ENCODE peak calls at places on chromosome 3, in four cellular contexts. One of them, this sample, is unnamed.

GRCh38 chr3:123884258-123884831 is at the start of gene MYLK:
- DNase-seq in IMR-90: peak; percentile 95
- DNase-seq in H9: peak; percentile 98
- DNase-seq in H1: peak; percentile 87
- DNase-seq in this sample: peak; percentile 98

GRCh38 chr3:74268753-74269152 is 345.7 kb downstream of the CNTN3 start:
- DNase-seq in IMR-90: peak; percentile 59
- DNase-seq in H9: no peak
- DNase-seq in H1: no peak
- DNase-seq in this sample: no peak

GRCh38 chr3:140834266-140835037 is 107.2 kb upstream of the SLC25A36 start:
- DNase-seq in IMR-90: no peak
- DNase-seq in H9: no peak
- DNase-seq in H1: no peak
- DNase-seq in this sample: peak; percentile 40

GRCh38 chr3:57982561-57983243 is 25.5 kb upstream of the FLNB start:
- DNase-seq in IMR-90: no peak
- DNase-seq in H9: no peak
- DNase-seq in H1: no peak
- DNase-seq in this sample: no peak

GRCh38 chr3:42612928-42613327 is 12.4 kb downstream of the NKTR start:
- DNase-seq in IMR-90: no peak
- DNase-seq in H9: no peak
- DNase-seq in H1: no peak
- DNase-seq in this sample: no peak

GRCh38 chr3:149466192-149466591 is 8.3 kb upstream of the TM4SF4 start:
- DNase-seq in IMR-90: peak; percentile 90
- DNase-seq in H9: no peak
- DNase-seq in H1: peak; percentile 7
- DNase-seq in this sample: peak; percentile 76

GRCh38 chr3:13463618-13464400 is 16.3 kb upstream of the HDAC11 start:
- DNase-seq in IMR-90: no peak
- DNase-seq in H9: no peak
- DNase-seq in H1: no peak
- DNase-seq in this sample: no peak

GRCh38 chr3:194396897-194397756 is 1.9 kb downstream of the GP5 start:
- DNase-seq in IMR-90: no peak
- DNase-seq in H9: peak; percentile 66
- DNase-seq in H1: no peak
- DNase-seq in this sample: no peak

GRCh38 chr3:111737712-111738097 is 121.4 kb upstream of the PHLDB2 start:
- DNase-seq in IMR-90: peak; percentile 98
- DNase-seq in H9: no peak
- DNase-seq in H1: no peak
- DNase-seq in this sample: no peak

GRCh38 chr3:33918357-33918756 is 119.9 kb downstream of the PDCD6IP start:
- DNase-seq in IMR-90: no peak
- DNase-seq in H9: no peak
- DNase-seq in H1: no peak
- DNase-seq in this sample: no peak

GRCh38 chr3:142723968-142724681 is at the start of gene TRPC1:
- DNase-seq in IMR-90: peak; percentile 69
- DNase-seq in H9: peak; percentile 91
- DNase-seq in H1: peak; percentile 65
- DNase-seq in this sample: peak; percentile 96

GRCh38 chr3:184235381-184236032 is 6.1 kb downstream of the VWA5B2 start:
- DNase-seq in IMR-90: no peak
- DNase-seq in H9: no peak
- DNase-seq in H1: no peak
- DNase-seq in this sample: no peak

GRCh38 chr3:108300103-108300849 is 3.9 kb downstream of the HHLA2 start:
- DNase-seq in IMR-90: no peak
- DNase-seq in H9: no peak
- DNase-seq in H1: no peak
- DNase-seq in this sample: no peak

GRCh38 chr3:27089063-27089462 is 280.1 kb downstream of the NEK10 start:
- DNase-seq in IMR-90: no peak
- DNase-seq in H9: no peak
- DNase-seq in H1: no peak
- DNase-seq in this sample: no peak

GRCh38 chr3:170690133-170690981 is 104.5 kb upstream of the SLC7A14 start:
- DNase-seq in IMR-90: peak; percentile 52
- DNase-seq in H9: peak; percentile 62
- DNase-seq in H1: no peak
- DNase-seq in this sample: peak; percentile 75

GRCh38 chr3:151460774-151461450 is at the start of gene IGSF10:
- DNase-seq in IMR-90: no peak
- DNase-seq in H9: peak; percentile 71
- DNase-seq in H1: no peak
- DNase-seq in this sample: no peak

GRCh38 chr3:14353486-14353885 is 48.9 kb upstream of the SLC6A6 start:
- DNase-seq in IMR-90: no peak
- DNase-seq in H9: peak; percentile 49
- DNase-seq in H1: no peak
- DNase-seq in this sample: peak; percentile 69

GRCh38 chr3:16881896-16882645 is 2.7 kb upstream of the PLCL2 start:
- DNase-seq in IMR-90: no peak
- DNase-seq in H9: no peak
- DNase-seq in H1: no peak
- DNase-seq in this sample: no peak

GRCh38 chr3:11407644-11408043 is 135.4 kb downstream of the ATG7 start:
- DNase-seq in IMR-90: no peak
- DNase-seq in H9: no peak
- DNase-seq in H1: no peak
- DNase-seq in this sample: peak; percentile 10

GRCh38 chr3:103127116-103127630 is 692.4 kb downstream of the ZPLD1 start:
- DNase-seq in IMR-90: no peak
- DNase-seq in H9: no peak
- DNase-seq in H1: no peak
- DNase-seq in this sample: no peak

GRCh38 chr3:58236527-58237237 is 910 bp upstream of the ABHD6 start:
- DNase-seq in IMR-90: no peak
- DNase-seq in H9: no peak
- DNase-seq in H1: no peak
- DNase-seq in this sample: peak; percentile 41

GRCh38 chr3:41991399-41991798 is 29.5 kb upstream of the ULK4 start:
- DNase-seq in IMR-90: no peak
- DNase-seq in H9: no peak
- DNase-seq in H1: no peak
- DNase-seq in this sample: no peak

GRCh38 chr3:31946484-31947081 is 34.5 kb downstream of the OSBPL10 start:
- DNase-seq in IMR-90: no peak
- DNase-seq in H9: no peak
- DNase-seq in H1: no peak
- DNase-seq in this sample: peak; percentile 41

GRCh38 chr3:184669578-184669977 is 42.3 kb downstream of the MAGEF1 start:
- DNase-seq in IMR-90: no peak
- DNase-seq in H9: no peak
- DNase-seq in H1: no peak
- DNase-seq in this sample: no peak

GRCh38 chr3:16066545-16066944 is 107.9 kb upstream of the GALNT15 start:
- DNase-seq in IMR-90: no peak
- DNase-seq in H9: no peak
- DNase-seq in H1: no peak
- DNase-seq in this sample: no peak

GRCh38 chr3:21237638-21238037 is 513.4 kb downstream of the ZNF385D start:
- DNase-seq in IMR-90: no peak
- DNase-seq in H9: no peak
- DNase-seq in H1: no peak
- DNase-seq in this sample: no peak

GRCh38 chr3:43759297-43759782 is 68.6 kb downstream of the ABHD5 start:
- DNase-seq in IMR-90: peak; percentile 87
- DNase-seq in H9: no peak
- DNase-seq in H1: peak; percentile 13
- DNase-seq in this sample: peak; percentile 81

GRCh38 chr3:18345015-18345367 is 80.1 kb downstream of the SATB1 start:
- DNase-seq in IMR-90: no peak
- DNase-seq in H9: no peak
- DNase-seq in H1: no peak
- DNase-seq in this sample: no peak

GRCh38 chr3:96069065-96069464 is 745.3 kb upstream of the EPHA6 start:
- DNase-seq in IMR-90: no peak
- DNase-seq in H9: no peak
- DNase-seq in H1: no peak
- DNase-seq in this sample: no peak
- H3K56ac ChIP-seq in IMR-90: no peak overlapping the region
- H3K56ac ChIP-seq in H9: no peak overlapping the region
- H3K56ac ChIP-seq in H1: no peak overlapping the region
- H3K56ac ChIP-seq in this sample: no peak overlapping the region

DNA sequence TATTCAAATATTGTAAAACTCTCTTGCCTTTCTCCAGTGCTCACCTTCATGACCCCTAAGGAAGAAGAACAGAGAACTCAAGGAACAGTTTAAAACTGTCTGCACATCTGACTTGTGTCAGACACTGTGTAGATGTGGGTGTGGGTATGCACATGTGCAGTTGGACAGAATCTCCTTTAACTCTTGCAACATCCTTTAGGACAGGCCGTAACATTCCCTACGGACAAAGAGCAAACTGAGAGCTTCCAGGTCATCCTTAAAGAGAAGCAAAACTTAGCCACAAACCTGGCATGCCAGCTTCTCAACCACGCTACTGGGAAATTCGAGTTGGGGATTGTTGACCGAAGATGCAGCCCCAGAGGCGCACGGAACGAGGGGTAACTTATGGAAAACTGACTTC is 4.1 kb upstream of the SFMBT1 start:
- DNase-seq in IMR-90: no peak
- DNase-seq in H9: no peak
- DNase-seq in H1: no peak
- DNase-seq in this sample: no peak
- H3K56ac ChIP-seq in IMR-90: no peak overlapping the region
- H3K56ac ChIP-seq in H9: no peak overlapping the region
- H3K56ac ChIP-seq in H1: no peak overlapping the region
- H3K56ac ChIP-seq in this sample: no peak overlapping the region

DNA sequence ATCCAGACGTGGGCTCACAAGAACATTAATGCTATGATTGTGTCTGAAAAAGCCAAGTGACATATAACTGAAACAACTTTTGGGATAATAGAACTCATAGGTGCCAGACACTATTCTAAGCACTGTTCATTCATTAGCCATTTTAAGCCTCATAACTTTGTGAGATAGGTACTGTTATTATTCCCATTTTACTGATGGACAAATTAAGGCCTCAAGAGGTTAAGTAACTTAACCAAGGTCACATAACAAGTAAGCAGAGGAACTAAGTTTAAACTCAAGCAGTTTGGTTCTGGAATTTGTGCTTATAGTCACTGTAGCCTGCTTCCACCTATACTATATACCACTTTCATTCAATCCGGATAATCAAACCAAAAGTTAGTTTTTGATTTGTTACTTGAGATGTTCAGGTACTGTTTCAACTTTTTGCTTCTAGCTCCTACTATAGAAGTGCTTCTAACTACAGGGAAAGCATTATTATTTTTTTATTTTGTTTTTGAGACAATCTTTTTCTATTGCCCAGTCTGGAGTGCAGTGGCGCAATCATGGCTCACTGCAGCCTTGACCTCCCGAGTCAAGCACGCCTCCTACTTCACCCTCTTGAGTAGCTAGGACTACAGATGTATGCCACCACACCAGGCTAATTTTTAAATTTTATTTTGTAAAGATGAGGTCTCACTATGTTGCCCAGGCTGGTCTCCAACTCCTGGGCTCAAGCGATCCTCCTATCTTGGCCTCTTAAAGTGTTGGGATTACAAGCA is 41.9 kb downstream of the TIPARP start:
- DNase-seq in IMR-90: no peak
- DNase-seq in H9: no peak
- DNase-seq in H1: no peak
- DNase-seq in this sample: no peak
- H3K56ac ChIP-seq in IMR-90: no peak overlapping the region
- H3K56ac ChIP-seq in H9: no peak overlapping the region
- H3K56ac ChIP-seq in H1: no peak overlapping the region
- H3K56ac ChIP-seq in this sample: no peak overlapping the region

DNA sequence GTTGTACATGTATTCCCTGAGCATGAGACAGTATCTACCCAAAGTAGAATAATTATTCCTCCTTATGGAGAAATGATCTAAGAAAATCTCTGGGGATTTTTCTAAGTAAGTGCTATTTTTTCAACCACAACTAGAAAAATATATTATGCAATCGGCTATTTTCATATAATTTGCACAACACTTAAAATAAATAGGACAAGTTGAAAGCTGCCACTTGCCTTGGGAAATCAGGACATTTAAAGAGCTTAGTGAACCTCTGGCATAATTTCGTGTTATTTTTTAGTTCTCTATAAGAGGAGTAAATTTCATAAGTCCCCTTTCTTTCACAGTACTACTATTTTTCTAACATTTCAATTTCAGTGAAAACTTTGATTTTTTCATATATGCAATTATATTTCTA is 672.1 kb downstream of the OTOL1 start:
- DNase-seq in IMR-90: no peak
- DNase-seq in H9: no peak
- DNase-seq in H1: no peak
- DNase-seq in this sample: no peak
- H3K56ac ChIP-seq in IMR-90: no peak overlapping the region
- H3K56ac ChIP-seq in H9: no peak overlapping the region
- H3K56ac ChIP-seq in H1: no peak overlapping the region
- H3K56ac ChIP-seq in this sample: no peak overlapping the region

GRCh38 chr3:189282189-189282588 is 110.4 kb downstream of the TPRG1 start:
- DNase-seq in IMR-90: no peak
- DNase-seq in H9: no peak
- DNase-seq in H1: no peak
- DNase-seq in this sample: no peak
- H3K56ac ChIP-seq in IMR-90: no peak overlapping the region
- H3K56ac ChIP-seq in H9: no peak overlapping the region
- H3K56ac ChIP-seq in H1: no peak overlapping the region
- H3K56ac ChIP-seq in this sample: no peak overlapping the region

GRCh38 chr3:116667324-116667723 is 42.3 kb upstream of the TUSC7 start:
- DNase-seq in IMR-90: no peak
- DNase-seq in H9: no peak
- DNase-seq in H1: no peak
- DNase-seq in this sample: peak; percentile 1

GRCh38 chr3:116667791-116668190 is 41.8 kb upstream of the TUSC7 start:
- DNase-seq in IMR-90: no peak
- DNase-seq in H9: no peak
- DNase-seq in H1: no peak
- DNase-seq in this sample: no peak

GRCh38 chr3:116669576-116669975 is 40.0 kb upstream of the TUSC7 start:
- DNase-seq in IMR-90: no peak
- DNase-seq in H9: no peak
- DNase-seq in H1: no peak
- DNase-seq in this sample: no peak
- H3K56ac ChIP-seq in IMR-90: no peak overlapping the region
- H3K56ac ChIP-seq in H9: no peak overlapping the region
- H3K56ac ChIP-seq in H1: no peak overlapping the region
- H3K56ac ChIP-seq in this sample: no peak overlapping the region

GRCh38 chr3:30683769-30684168 is 77.4 kb downstream of the TGFBR2 start:
- DNase-seq in IMR-90: no peak
- DNase-seq in H9: no peak
- DNase-seq in H1: no peak
- DNase-seq in this sample: no peak
- H3K56ac ChIP-seq in IMR-90: no peak overlapping the region
- H3K56ac ChIP-seq in H9: no peak overlapping the region
- H3K56ac ChIP-seq in H1: no peak overlapping the region
- H3K56ac ChIP-seq in this sample: no peak overlapping the region

GRCh38 chr3:181076558-181076957 is 87.0 kb upstream of the DNAJC19 start:
- DNase-seq in IMR-90: no peak
- DNase-seq in H9: no peak
- DNase-seq in H1: no peak
- DNase-seq in this sample: no peak

GRCh38 chr3:181075098-181075497 is 85.6 kb upstream of the DNAJC19 start:
- DNase-seq in IMR-90: no peak
- DNase-seq in H9: peak; percentile 51
- DNase-seq in H1: no peak
- DNase-seq in this sample: peak; percentile 75
- H3K56ac ChIP-seq in IMR-90: no peak overlapping the region
- H3K56ac ChIP-seq in H9: no peak overlapping the region
- H3K56ac ChIP-seq in H1: no peak overlapping the region
- H3K56ac ChIP-seq in this sample: no peak overlapping the region